ENCODE peak calls at places on chromosomes 12 and 14, in six cellular contexts. F is right lobe of liver, V is astrocyte, C is stomach, U is aorta, R is adipocyte. Q is an unnamed sample.

GRCh38 chr12:53986686-53987180 is 1.8 kb downstream of the HOXC10 start:
- DNase-seq in F (no peak), V (no peak), C (no peak), U (no peak), R (no peak), Q (no peak)

GRCh38 chr14:94379291-94380224 is 8.8 kb downstream of the SERPINA1 start:
- DNase-seq in F (no peak), V (no peak), C (no peak), U (no peak), R (no peak), Q (no peak)

GRCh38 chr14:106417224-106418049 is 891.1 kb downstream of the TMEM121 start:
- DNase-seq in F (peak), V (no peak), C (peak), U (peak), R (no peak), Q (peak)

GRCh38 chr14:94050231-94050880 is 24.2 kb downstream of the OTUB2 start:
- DNase-seq in F (peak), V (no peak), C (no peak), U (no peak), R (no peak), Q (peak)

GRCh38 chr12:15603461-15604085 is 185.6 kb downstream of the EPS8 start:
- DNase-seq in F (no peak), V (no peak), C (no peak), U (no peak), R (no peak), Q (no peak)

GRCh38 chr12:127822743-127823433 is 444.1 kb upstream of the TMEM132C start:
- DNase-seq in F (no peak), V (peak), C (no peak), U (peak), R (peak), Q (peak)

GRCh38 chr12:26642361-26642760 is 190.6 kb downstream of the ITPR2 start:
- DNase-seq in F (no peak), V (no peak), C (no peak), U (no peak), R (no peak), Q (no peak)

GRCh38 chr12:27012239-27012981 is 1.8 kb downstream of the TM7SF3 start:
- DNase-seq in F (no peak), V (no peak), C (no peak), U (no peak), R (no peak), Q (no peak)

GRCh38 chr14:52948039-52948438 is 2.8 kb downstream of the FERMT2 start:
- DNase-seq in F (no peak), V (no peak), C (no peak), U (no peak), R (no peak), Q (no peak)

GRCh38 chr14:45201908-45202307 is 51.1 kb downstream of the MIS18BP1 start:
- DNase-seq in F (no peak), V (peak), C (no peak), U (no peak), R (no peak), Q (no peak)

GRCh38 chr12:47754126-47754525 is 4.6 kb downstream of the RAPGEF3 start:
- DNase-seq in F (no peak), V (no peak), C (no peak), U (no peak), R (no peak), Q (no peak)

DNA sequence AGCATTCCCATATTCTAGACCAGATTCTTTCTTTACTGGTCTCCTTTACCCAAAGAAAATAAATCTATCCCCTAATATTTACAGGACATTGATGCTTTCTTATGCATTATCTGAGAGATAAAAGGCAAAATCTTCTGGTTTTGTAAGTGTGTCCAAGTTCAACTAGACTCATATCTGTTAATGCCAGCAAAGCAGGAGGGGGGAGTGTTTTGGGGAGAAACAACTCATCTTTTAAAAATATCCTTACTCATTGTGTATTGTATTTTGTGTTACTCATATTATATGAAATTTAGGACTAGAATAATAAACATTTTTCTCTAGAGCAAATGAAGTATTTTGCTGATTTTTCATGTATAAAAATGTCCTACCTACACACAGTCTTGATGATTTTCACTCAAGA is 54.8 kb downstream of the SAMD4A start:
- DNase-seq in F (no peak), V (no peak), C (no peak), U (no peak), R (peak), Q (no peak)
- H3K4me3 ChIP-seq in F (no peak), V (no peak), C (no peak), U (no peak), R (no peak), Q (no peak)

GRCh38 chr12:7127916-7128626 is 618 bp downstream of the RBP5 start:
- DNase-seq in F (peak), V (no peak), C (no peak), U (no peak), R (no peak), Q (no peak)
- H3K4me3 ChIP-seq in F (peak), V (no peak), C (peak), U (no peak), R (no peak), Q (no peak)

DNA sequence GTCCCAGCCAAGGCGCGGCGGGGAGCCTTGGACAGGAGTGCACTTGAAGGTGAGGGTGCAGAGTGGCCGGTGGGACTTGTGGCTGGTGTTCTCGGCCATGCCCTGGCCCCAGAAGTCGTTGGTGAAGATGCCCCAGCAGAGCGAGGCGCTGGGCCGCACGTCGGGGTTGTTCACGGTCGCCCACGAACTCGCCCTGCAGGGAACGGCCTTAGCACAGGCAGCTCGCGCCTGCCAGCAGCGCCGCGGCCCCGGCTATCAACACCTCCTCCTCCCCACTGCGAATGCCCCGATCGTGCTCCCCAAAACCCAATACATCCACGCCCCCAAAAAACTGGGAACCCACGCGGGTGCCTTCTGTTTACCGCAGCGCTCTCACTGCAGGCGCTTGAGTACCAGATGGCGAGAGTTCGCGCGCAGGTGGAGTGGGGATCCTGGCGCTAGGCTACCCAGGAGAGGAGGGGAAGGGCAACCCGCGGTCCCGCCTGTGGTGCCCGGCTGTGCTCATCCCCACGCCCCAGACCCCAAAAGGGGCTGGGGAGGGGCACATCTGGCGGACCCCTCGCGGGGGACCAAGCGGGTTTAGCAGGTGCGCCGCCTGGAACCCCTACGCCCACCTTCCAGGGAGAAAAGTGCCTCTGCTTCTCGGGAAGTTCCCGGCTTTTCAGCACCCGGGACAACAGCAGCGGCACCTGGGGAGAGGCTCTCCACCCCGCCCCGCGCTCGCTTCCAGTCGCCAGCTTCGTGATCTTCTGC is 386.3 kb upstream of the TMTC1 start:
- DNase-seq in F (no peak), V (no peak), C (no peak), U (no peak), R (no peak), Q (no peak)
- H3K4me3 ChIP-seq in F (no peak), V (no peak), C (peak), U (no peak), R (no peak), Q (peak)

GRCh38 chr12:121576851-121577391 is 3.9 kb downstream of the KDM2B start:
- DNase-seq in F (no peak), V (peak), C (no peak), U (peak), R (peak), Q (no peak)

GRCh38 chr12:121579981-121580868 is 598 bp downstream of the KDM2B start:
- DNase-seq in F (peak), V (no peak), C (peak), U (peak), R (peak), Q (peak)

GRCh38 chr12:121579190-121579791 is 1.5 kb downstream of the KDM2B start:
- DNase-seq in F (peak), V (no peak), C (peak), U (peak), R (peak), Q (peak)

GRCh38 chr12:121577443-121578180 is 3.2 kb downstream of the KDM2B start:
- DNase-seq in F (no peak), V (no peak), C (no peak), U (no peak), R (no peak), Q (no peak)

DNA sequence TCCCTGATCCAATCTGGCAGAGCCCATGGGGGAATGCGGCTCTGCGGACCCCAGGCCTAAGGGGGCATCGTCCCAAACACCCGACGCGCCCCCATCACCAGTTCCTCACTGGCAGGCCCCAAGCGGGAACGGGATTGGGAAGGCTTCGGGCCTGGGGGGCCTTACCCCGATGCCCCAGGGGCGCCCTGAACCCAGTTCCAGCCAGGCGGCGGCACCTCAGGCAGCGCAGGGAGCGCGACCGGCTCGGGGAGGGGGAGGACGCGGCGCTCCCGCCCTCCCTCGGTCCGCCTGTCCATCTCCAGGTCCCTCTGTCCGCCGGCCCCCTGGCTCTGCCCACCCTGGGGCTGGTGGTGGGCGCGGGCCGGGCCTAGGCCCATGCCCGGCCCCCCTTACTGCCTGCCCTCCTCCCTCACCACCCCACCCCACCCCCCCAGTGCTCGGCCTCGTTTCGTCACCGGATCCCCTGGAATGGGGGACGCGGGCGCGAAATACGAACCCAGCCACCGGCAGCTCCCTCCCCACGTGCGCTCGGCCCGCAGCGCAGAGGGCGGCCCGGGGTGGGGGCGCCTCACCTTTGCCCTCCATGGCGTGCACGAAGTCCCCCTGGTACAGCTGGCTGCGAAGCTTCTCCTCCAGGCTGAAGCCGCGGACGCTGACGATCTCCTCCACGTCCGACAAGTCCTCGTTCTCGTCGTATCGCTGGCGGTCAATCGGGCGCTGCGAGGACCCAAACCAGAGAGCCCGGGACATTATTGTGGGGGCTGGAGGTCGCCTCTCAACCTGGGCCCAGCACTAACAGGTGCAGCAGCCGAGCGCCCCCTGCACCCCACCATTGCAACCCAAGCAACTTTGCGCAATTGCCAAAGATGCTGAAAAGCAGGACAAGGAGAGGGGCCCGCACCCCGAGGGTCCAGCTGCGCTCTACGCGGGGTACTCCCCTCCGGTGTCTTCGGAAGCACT is 2.3 kb downstream of the KDM2B start:
- DNase-seq in F (no peak), V (no peak), C (no peak), U (peak), R (peak), Q (peak)
- H3K4me3 ChIP-seq in F (peak), V (peak), C (peak), U (peak), R (peak), Q (peak)

GRCh38 chr12:45268672-45269406 is 52.9 kb downstream of the ANO6 start:
- DNase-seq in F (peak), V (peak), C (peak), U (peak), R (peak), Q (peak)
- H3K4me3 ChIP-seq in F (no peak), V (peak), C (no peak), U (no peak), R (peak), Q (peak)

GRCh38 chr14:100825691-100826331 is at the start of gene MEG3:
- DNase-seq in F (no peak), V (peak), C (no peak), U (peak), R (peak), Q (peak)
- H3K4me3 ChIP-seq in F (peak), V (peak), C (peak), U (no peak), R (peak), Q (peak)